ENCODE peak calls at places on chromosomes 1 and 21, in eight cellular contexts. J is tibial artery, D is AG09319, H is AG09309, P is lower lobe of right lung, X is fibroblast of lung, I is psoas muscle, F is body of pancreas. Y is an unnamed sample.

GRCh38 chr1:145978860-145979745 is 14.6 kb downstream of the POLR3GL start:
- DNase-seq in J (peak), D (peak), H (peak), P (peak), X (peak), I (peak), F (peak), Y (no peak)

GRCh38 chr1:244349103-244349531 is 102.6 kb downstream of the ADSS2 start:
- DNase-seq in J (peak), D (peak), H (peak), P (no peak), X (peak), I (peak), F (no peak), Y (no peak)

GRCh38 chr1:175725684-175726083 is 17.7 kb downstream of the TNR start:
- DNase-seq in J (no peak), D (no peak), H (no peak), P (no peak), X (peak), I (no peak), F (no peak), Y (no peak)

GRCh38 chr1:16151200-16151708 is 4.6 kb downstream of the EPHA2 start:
- DNase-seq in J (no peak), D (no peak), H (no peak), P (no peak), X (peak), I (no peak), F (no peak), Y (no peak)

GRCh38 chr1:29850358-29850757 is 614.0 kb downstream of the PTPRU start:
- DNase-seq in J (no peak), D (no peak), H (no peak), P (no peak), X (no peak), I (no peak), F (no peak), Y (no peak)

GRCh38 chr21:45549670-45550463 is 7.6 kb upstream of the SLC19A1 start:
- DNase-seq in J (no peak), D (no peak), H (no peak), P (peak), X (no peak), I (no peak), F (no peak), Y (no peak)

GRCh38 chr1:234230414-234230862 is 142.8 kb upstream of the COA6 start:
- DNase-seq in J (no peak), D (no peak), H (no peak), P (no peak), X (no peak), I (no peak), F (no peak), Y (no peak)

GRCh38 chr1:206513312-206514111 is 6.2 kb downstream of the RASSF5 start:
- DNase-seq in J (peak), D (peak), H (peak), P (no peak), X (peak), I (peak), F (peak), Y (peak)

GRCh38 chr1:230231739-230232075 is 164.7 kb downstream of the GALNT2 start:
- DNase-seq in J (peak), D (no peak), H (no peak), P (peak), X (peak), I (peak), F (peak), Y (no peak)

GRCh38 chr1:244280859-244281258 is 170.8 kb downstream of the ADSS2 start:
- DNase-seq in J (no peak), D (peak), H (no peak), P (no peak), X (peak), I (no peak), F (no peak), Y (no peak)

GRCh38 chr1:35316264-35316663 is 47.8 kb downstream of the ZMYM4 start:
- DNase-seq in J (no peak), D (no peak), H (no peak), P (no peak), X (no peak), I (no peak), F (no peak), Y (no peak)

GRCh38 chr1:206939841-206940587 is 6.3 kb downstream of the PIGR start:
- DNase-seq in J (no peak), D (no peak), H (no peak), P (no peak), X (no peak), I (no peak), F (no peak), Y (no peak)

GRCh38 chr1:229192031-229192430 is 78.9 kb upstream of the RAB4A start:
- DNase-seq in J (no peak), D (no peak), H (peak), P (no peak), X (peak), I (no peak), F (no peak), Y (no peak)

GRCh38 chr1:57832616-57833015 is 408.8 kb upstream of the DAB1 start:
- DNase-seq in J (no peak), D (no peak), H (no peak), P (no peak), X (no peak), I (no peak), F (no peak), Y (no peak)

GRCh38 chr1:155499953-155500621 is 62.5 kb downstream of the ASH1L start:
- DNase-seq in J (no peak), D (no peak), H (no peak), P (no peak), X (peak), I (no peak), F (no peak), Y (no peak)

GRCh38 chr21:41368361-41369104 is 6.7 kb downstream of the MX2 start:
- DNase-seq in J (no peak), D (no peak), H (no peak), P (no peak), X (no peak), I (no peak), F (peak), Y (no peak)

GRCh38 chr1:37234941-37235418 is 200.7 kb upstream of the GRIK3 start:
- DNase-seq in J (no peak), D (no peak), H (no peak), P (no peak), X (no peak), I (no peak), F (no peak), Y (no peak)

GRCh38 chr1:111290104-111290503 is 547 bp upstream of the CHIA start:
- DNase-seq in J (no peak), D (no peak), H (no peak), P (no peak), X (no peak), I (no peak), F (no peak), Y (no peak)

GRCh38 chr1:223137402-223138100 is 5.5 kb downstream of the TLR5 start:
- DNase-seq in J (peak), D (no peak), H (peak), P (no peak), X (peak), I (no peak), F (no peak), Y (no peak)

GRCh38 chr1:156857532-156857931 is 1.4 kb downstream of the INSRR start:
- DNase-seq in J (no peak), D (no peak), H (no peak), P (no peak), X (no peak), I (no peak), F (no peak), Y (no peak)

GRCh38 chr21:29265690-29266479 is 32.8 kb upstream of the BACH1 start:
- DNase-seq in J (no peak), D (no peak), H (no peak), P (no peak), X (no peak), I (no peak), F (no peak), Y (no peak)

GRCh38 chr1:197327776-197328364 is 59.8 kb downstream of the CRB1 start:
- DNase-seq in J (no peak), D (no peak), H (no peak), P (no peak), X (peak), I (no peak), F (no peak), Y (no peak)

GRCh38 chr1:200767326-200767725 is 28.6 kb downstream of the CAMSAP2 start:
- DNase-seq in J (no peak), D (peak), H (no peak), P (no peak), X (peak), I (no peak), F (no peak), Y (no peak)

GRCh38 chr1:180522204-180522497 is 19.8 kb upstream of the ACBD6 start:
- DNase-seq in J (no peak), D (no peak), H (no peak), P (no peak), X (no peak), I (no peak), F (no peak), Y (no peak)

GRCh38 chr1:215028954-215029353 is 53.6 kb upstream of the KCNK2 start:
- DNase-seq in J (no peak), D (no peak), H (no peak), P (no peak), X (no peak), I (no peak), F (no peak), Y (no peak)

GRCh38 chr1:64864018-64864945 is 102.1 kb downstream of the JAK1 start:
- DNase-seq in J (peak), D (no peak), H (no peak), P (peak), X (peak), I (peak), F (no peak), Y (no peak)

GRCh38 chr1:204453141-204453772 is 41.3 kb downstream of the PIK3C2B start:
- DNase-seq in J (no peak), D (no peak), H (no peak), P (no peak), X (no peak), I (no peak), F (no peak), Y (no peak)

DNA sequence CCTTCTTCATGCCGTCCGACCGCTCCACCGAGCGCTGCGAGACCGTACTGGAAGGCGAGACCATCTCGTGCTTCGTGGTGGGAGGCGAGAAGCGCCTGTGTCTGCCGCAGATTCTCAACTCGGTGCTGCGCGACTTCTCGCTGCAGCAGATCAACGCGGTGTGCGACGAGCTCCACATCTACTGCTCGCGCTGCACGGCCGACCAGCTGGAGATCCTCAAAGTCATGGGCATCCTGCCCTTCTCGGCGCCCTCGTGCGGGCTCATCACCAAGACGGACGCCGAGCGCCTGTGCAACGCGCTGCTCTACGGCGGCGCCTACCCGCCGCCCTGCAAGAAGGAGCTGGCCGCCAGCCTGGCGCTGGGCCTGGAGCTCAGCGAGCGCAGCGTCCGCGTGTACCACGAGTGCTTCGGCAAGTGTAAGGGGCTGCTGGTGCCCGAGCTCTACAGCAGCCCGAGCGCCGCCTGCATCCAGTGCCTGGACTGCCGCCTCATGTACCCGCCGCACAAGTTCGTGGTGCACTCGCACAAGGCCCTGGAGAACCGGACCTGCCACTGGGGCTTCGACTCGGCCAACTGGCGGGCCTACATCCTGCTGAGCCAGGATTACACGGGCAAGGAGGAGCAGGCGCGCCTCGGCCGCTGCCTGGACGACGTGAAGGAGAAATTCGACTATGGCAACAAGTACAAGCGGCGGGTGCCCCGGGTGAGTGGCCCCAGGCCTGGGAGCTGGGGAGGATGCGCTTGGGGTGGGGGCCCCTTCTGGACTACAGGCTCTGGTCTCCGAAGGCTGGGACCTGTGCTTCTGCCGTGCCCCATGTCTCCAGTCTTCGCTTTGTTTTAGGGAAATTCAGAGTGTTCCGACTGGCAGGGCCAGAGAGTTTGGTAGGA is 1.2 kb downstream of the SKI start:
- DNase-seq in J (peak), D (no peak), H (no peak), P (peak), X (peak), I (peak), F (peak), Y (no peak)
- TF ChIP-seq CTCF in J (peak), D (no peak), H (no peak), P (no peak), X (no peak), I (no peak), F (peak), Y (peak)

GRCh38 chr1:24325587-24326449 is 6.7 kb downstream of the GRHL3 start:
- DNase-seq in J (no peak), D (no peak), H (no peak), P (no peak), X (no peak), I (no peak), F (no peak), Y (no peak)
- TF ChIP-seq CTCF in J (no peak), D (no peak), H (no peak), P (no peak), X (no peak), I (no peak), F (no peak), Y (no peak)

GRCh38 chr1:227559499-227559898 is 3.9 kb upstream of the ZNF678 start:
- DNase-seq in J (no peak), D (no peak), H (no peak), P (no peak), X (no peak), I (no peak), F (no peak), Y (peak)

GRCh38 chr1:227559926-227560325 is 3.4 kb upstream of the ZNF678 start:
- DNase-seq in J (no peak), D (no peak), H (no peak), P (no peak), X (no peak), I (no peak), F (no peak), Y (no peak)

GRCh38 chr1:227561303-227561702 is 2.1 kb upstream of the ZNF678 start:
- DNase-seq in J (no peak), D (no peak), H (no peak), P (no peak), X (peak), I (no peak), F (no peak), Y (peak)

GRCh38 chr1:227560814-227561213 is 2.5 kb upstream of the ZNF678 start:
- DNase-seq in J (no peak), D (no peak), H (no peak), P (no peak), X (no peak), I (no peak), F (no peak), Y (peak)

GRCh38 chr1:227560393-227560792 is 3.0 kb upstream of the ZNF678 start:
- DNase-seq in J (no peak), D (no peak), H (no peak), P (no peak), X (no peak), I (no peak), F (no peak), Y (no peak)
- TF ChIP-seq CTCF in J (no peak), D (no peak), H (no peak), P (no peak), X (no peak), I (no peak), F (no peak), Y (no peak)

DNA sequence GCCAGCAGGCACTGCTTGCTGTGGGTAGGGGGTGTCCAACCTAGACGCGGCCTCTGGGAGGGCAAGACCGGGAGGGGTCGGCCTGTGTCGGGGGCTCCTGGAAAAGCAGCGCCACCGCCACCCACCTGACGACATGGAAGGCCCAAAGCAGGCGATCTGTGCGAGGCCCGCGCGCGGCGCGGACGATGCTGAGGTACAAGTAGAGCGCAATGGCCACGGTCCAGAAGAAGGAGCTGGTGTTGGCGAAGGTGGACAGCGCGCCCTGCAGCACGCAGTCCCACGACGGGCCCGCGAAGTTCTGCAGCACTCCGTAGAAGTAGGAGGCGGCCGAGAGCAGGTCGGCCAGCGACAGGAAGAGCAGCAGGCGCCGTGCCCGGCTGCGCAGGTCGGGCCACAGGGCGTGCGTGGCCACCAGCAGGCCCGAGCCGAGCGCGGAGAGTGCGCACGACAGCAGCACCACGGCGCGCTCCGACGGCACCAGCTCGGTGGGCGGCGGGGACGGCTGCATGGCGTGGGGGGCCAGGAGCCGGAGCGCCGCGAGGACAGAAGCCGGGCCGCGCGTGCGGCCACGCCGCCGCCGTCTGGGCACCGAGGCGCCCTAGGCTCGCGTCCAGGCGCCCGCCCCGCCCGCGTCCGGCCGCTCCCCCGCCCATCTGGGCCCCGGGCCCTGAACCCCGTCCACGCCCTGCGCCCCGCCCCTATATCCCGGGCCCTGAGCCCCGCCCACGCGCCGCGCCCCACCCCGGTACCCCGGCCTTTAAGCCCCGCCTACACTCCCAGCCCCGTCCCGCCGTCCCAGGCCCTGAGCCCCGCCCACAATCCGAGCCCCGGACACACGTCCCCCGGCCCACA is at the start of gene GPR157:
- DNase-seq in J (peak), D (no peak), H (no peak), P (peak), X (peak), I (peak), F (peak), Y (peak)
- TF ChIP-seq CTCF in J (no peak), D (no peak), H (peak), P (no peak), X (no peak), I (peak), F (peak), Y (peak)

DNA sequence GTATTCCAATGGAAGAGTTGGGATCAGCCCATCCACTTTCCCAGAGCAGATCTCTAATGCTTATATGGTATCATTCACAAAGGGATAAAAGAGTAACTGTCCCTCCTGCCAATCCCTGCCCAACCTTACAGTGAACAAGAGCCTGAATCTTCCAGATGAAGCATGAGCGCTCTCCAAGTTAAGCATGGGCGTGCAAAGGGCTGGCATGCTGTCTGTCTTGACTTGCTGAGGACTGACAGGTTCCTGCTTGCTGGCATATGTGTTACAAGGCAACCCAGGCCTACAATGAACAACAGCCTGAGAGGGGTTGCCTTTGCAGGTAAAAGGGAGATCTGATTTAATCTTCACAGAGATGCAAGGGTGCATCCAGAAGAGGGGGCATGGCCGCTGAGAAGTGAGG is 155.6 kb upstream of the SOD1 start:
- DNase-seq in J (no peak), D (no peak), H (no peak), P (no peak), X (no peak), I (no peak), F (no peak), Y (no peak)
- TF ChIP-seq CTCF in J (no peak), D (no peak), H (no peak), P (no peak), X (no peak), I (no peak), F (no peak), Y (no peak)

DNA sequence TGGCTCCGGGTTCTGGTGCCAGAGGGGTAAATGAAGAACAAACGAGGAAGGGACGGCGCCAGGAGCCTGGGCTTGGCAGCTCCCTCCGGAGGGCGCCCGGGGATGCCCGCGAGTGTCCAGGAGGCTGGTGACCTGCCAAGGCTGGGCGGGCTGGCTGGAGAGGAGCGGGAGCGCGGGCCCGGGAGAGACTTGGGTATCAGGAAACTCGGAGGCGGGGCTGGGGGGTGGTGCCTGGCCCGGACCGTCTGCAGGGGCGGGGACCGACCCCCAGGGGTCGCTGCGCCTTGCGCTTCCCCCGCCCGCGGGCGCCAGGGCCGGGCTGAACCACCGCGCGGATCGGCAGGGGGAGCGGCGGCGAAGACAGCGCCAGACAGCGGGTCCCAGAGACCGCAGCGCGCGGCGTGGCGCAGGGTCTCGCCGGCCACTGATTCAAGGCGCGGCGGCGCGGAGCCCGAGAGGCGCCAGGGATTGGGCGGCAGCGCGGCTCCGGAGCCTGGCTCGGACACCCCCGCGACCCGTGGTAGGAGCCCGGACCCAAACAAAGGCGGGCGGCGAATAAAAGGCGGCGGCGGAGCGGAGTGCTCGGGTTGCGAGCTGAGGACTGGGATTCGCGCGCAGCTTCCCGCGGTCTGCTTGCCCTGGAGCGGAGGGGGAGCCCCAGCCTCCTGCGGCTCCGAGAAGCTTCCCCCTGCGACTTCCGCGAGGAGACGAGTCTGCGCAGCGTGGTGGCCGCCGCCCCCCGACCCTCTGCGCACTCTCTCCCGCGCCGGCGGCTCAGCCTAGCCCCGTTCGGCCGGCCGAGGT is at the start of gene DISP3:
- DNase-seq in J (no peak), D (no peak), H (no peak), P (peak), X (peak), I (peak), F (peak), Y (no peak)
- TF ChIP-seq CTCF in J (peak), D (peak), H (peak), P (peak), X (peak), I (peak), F (peak), Y (peak)